ENCODE peak calls at places on chromosomes 13 and 19, in nine cellular contexts. M is fibroblast of lung; U is WTC11; Z is HFFc6; P is effector memory CD8-positive, alpha-beta T cell; R is DMS 273 treated with DMSO at 0.1 percent for 48 hours; N is kidney glomerular epithelial cell; C is naive thymus-derived CD4-positive, alpha-beta T cell; B is smooth muscle cell of the brain vasculature. S is an unnamed sample.

GRCh38 chr13:99419591-99420243 is 81.6 kb upstream of the TM9SF2 start:
- DNase-seq in P (no peak), N (no peak), C (no peak), Z (no peak), M (no peak), R (no peak), B (no peak), U (no peak), S (no peak)

GRCh38 chr19:7500811-7501450 is 12.1 kb upstream of the PEX11G start:
- DNase-seq in P (no peak), R (peak), M (no peak), C (peak), B (no peak), N (no peak), Z (no peak), U (peak), S (peak)

GRCh38 chr13:93766719-93767118 is 540.1 kb downstream of the GPC6 start:
- DNase-seq in U (no peak), M (no peak), R (no peak), C (no peak), N (no peak), B (no peak), Z (no peak), P (no peak), S (no peak)

GRCh38 chr19:47093841-47094240 is 19.7 kb downstream of the ZC3H4 start:
- DNase-seq in N (no peak), P (no peak), Z (no peak), B (no peak), U (no peak), R (no peak), C (peak), M (no peak), S (no peak)

GRCh38 chr19:4577020-4577782 is 17.7 kb upstream of the SEMA6B start:
- DNase-seq in P (no peak), N (no peak), R (no peak), M (no peak), U (no peak), Z (no peak), B (no peak), C (no peak), S (no peak)

GRCh38 chr13:112967666-112968379 is 1.2 kb upstream of the MCF2L start:
- DNase-seq in M (no peak), N (no peak), R (no peak), C (no peak), U (no peak), Z (no peak), B (no peak), P (no peak), S (no peak)

GRCh38 chr19:39497850-39498261 is 891 bp upstream of the DLL3 start:
- DNase-seq in Z (no peak), M (peak), U (peak), C (no peak), R (peak), N (no peak), B (no peak), P (no peak), S (peak)

GRCh38 chr13:114095486-114095885 is 36.9 kb downstream of the RASA3 start:
- DNase-seq in R (no peak), N (no peak), P (no peak), B (no peak), Z (no peak), U (no peak), C (no peak), M (no peak), S (no peak)

GRCh38 chr13:29964181-29964845 is 113.9 kb upstream of the UBL3 start:
- DNase-seq in P (no peak), Z (no peak), B (no peak), R (no peak), N (no peak), M (no peak), U (peak), C (no peak), S (peak)

GRCh38 chr19:46296722-46297431 is at the start of gene HIF3A:
- DNase-seq in U (peak), Z (no peak), B (peak), M (peak), P (no peak), R (no peak), N (no peak), C (no peak), S (peak)

GRCh38 chr13:104320446-104320845 is 1254.2 kb upstream of the SLC10A2 start:
- DNase-seq in B (no peak), N (no peak), U (no peak), C (no peak), Z (no peak), R (no peak), P (no peak), M (no peak), S (no peak)

GRCh38 chr13:78183737-78184136 is 265.1 kb upstream of the EDNRB start:
- DNase-seq in M (peak), Z (no peak), N (no peak), R (no peak), B (no peak), U (no peak), P (no peak), C (no peak), S (no peak)

GRCh38 chr13:112057736-112058518 is 9.0 kb upstream of the SOX1 start:
- DNase-seq in M (no peak), R (no peak), Z (no peak), P (no peak), U (peak), B (no peak), N (no peak), C (no peak), S (no peak)

GRCh38 chr13:30711375-30711774 is 24.0 kb upstream of the ALOX5AP start:
- DNase-seq in C (no peak), M (peak), Z (peak), B (no peak), P (no peak), N (peak), U (no peak), R (no peak), S (no peak)

GRCh38 chr19:49690656-49691242 is at the start of gene CPT1C:
- DNase-seq in P (no peak), R (peak), Z (peak), C (peak), U (peak), B (no peak), M (peak), N (peak), S (peak)

GRCh38 chr13:76741624-76742023 is 144.6 kb downstream of the KCTD12 start:
- DNase-seq in U (no peak), M (no peak), C (no peak), N (no peak), Z (peak), R (no peak), B (no peak), P (no peak), S (no peak)

GRCh38 chr13:76879211-76879875 is 6.9 kb downstream of the KCTD12 start:
- DNase-seq in C (peak), Z (peak), R (no peak), B (no peak), U (no peak), N (no peak), M (peak), P (peak), S (no peak)

GRCh38 chr19:17020823-17021222 is 5.8 kb downstream of the CPAMD8 start:
- DNase-seq in P (no peak), Z (peak), U (no peak), N (no peak), R (no peak), M (no peak), C (no peak), B (no peak), S (no peak)

GRCh38 chr13:34897220-34897619 is 44.9 kb upstream of the NBEA start:
- DNase-seq in N (no peak), M (no peak), U (no peak), Z (peak), B (no peak), R (no peak), P (no peak), C (no peak), S (no peak)

GRCh38 chr13:74036373-74036772 is 97.8 kb downstream of the KLF12 start:
- DNase-seq in B (no peak), R (no peak), M (no peak), Z (no peak), C (no peak), P (no peak), U (peak), N (no peak), S (peak)

GRCh38 chr19:47826800-47827199 is 5.1 kb downstream of the CRX start:
- DNase-seq in P (no peak), B (no peak), C (no peak), M (no peak), Z (no peak), U (no peak), N (no peak), R (no peak), S (no peak)